ENCODE peak calls at places on chromosomes 13 and 19, in four cellular contexts. One of them, this sample, is unnamed.

GRCh38 chr19:18233224-18233825 is 7.1 kb upstream of the PDE4C start:
- DNase-seq in astrocyte of the spinal cord: no peak
- DNase-seq in PC-3: peak; percentile 69
- DNase-seq in LNCaP clone FGC: no peak
- DNase-seq in this sample: peak; percentile 46

GRCh38 chr19:20365146-20365545 is 198.1 kb downstream of the ZNF486 start:
- DNase-seq in LNCaP clone FGC: no peak
- DNase-seq in astrocyte of the spinal cord: no peak
- DNase-seq in PC-3: no peak
- DNase-seq in this sample: no peak

GRCh38 chr19:30374791-30375650 is 2.8 kb downstream of the ZNF536 start:
- DNase-seq in LNCaP clone FGC: no peak
- DNase-seq in PC-3: no peak
- DNase-seq in astrocyte of the spinal cord: no peak
- DNase-seq in this sample: no peak

GRCh38 chr13:98386632-98387031 is 190.3 kb downstream of the STK24 start:
- DNase-seq in LNCaP clone FGC: no peak
- DNase-seq in PC-3: no peak
- DNase-seq in astrocyte of the spinal cord: no peak
- DNase-seq in this sample: no peak

GRCh38 chr13:24443366-24443765 is 69.2 kb downstream of the PARP4 start:
- DNase-seq in astrocyte of the spinal cord: no peak
- DNase-seq in PC-3: no peak
- DNase-seq in LNCaP clone FGC: no peak
- DNase-seq in this sample: no peak

GRCh38 chr19:53103903-53104203 is 631 bp upstream of the ZNF160 start:
- DNase-seq in PC-3: no peak
- DNase-seq in astrocyte of the spinal cord: no peak
- DNase-seq in LNCaP clone FGC: no peak
- DNase-seq in this sample: no peak

GRCh38 chr13:79874396-79875360 is 393.7 kb downstream of the NDFIP2 start:
- DNase-seq in PC-3: no peak
- DNase-seq in astrocyte of the spinal cord: no peak
- DNase-seq in LNCaP clone FGC: no peak
- DNase-seq in this sample: no peak

GRCh38 chr19:22628401-22628800 is 5.7 kb upstream of the ZNF492 start:
- DNase-seq in LNCaP clone FGC: no peak
- DNase-seq in astrocyte of the spinal cord: no peak
- DNase-seq in PC-3: no peak
- DNase-seq in this sample: no peak

GRCh38 chr19:4640247-4641000 is 1.1 kb downstream of the TNFAIP8L1 start:
- DNase-seq in LNCaP clone FGC: no peak
- DNase-seq in astrocyte of the spinal cord: no peak
- DNase-seq in PC-3: no peak
- DNase-seq in this sample: no peak

GRCh38 chr13:46367622-46368327 is 19.3 kb downstream of the RUBCNL start:
- DNase-seq in astrocyte of the spinal cord: peak; percentile 50
- DNase-seq in PC-3: peak; percentile 13
- DNase-seq in LNCaP clone FGC: no peak
- DNase-seq in this sample: peak; percentile 82

GRCh38 chr13:80458546-80458945 is 117.6 kb upstream of the SPRY2 start:
- DNase-seq in astrocyte of the spinal cord: peak; percentile 72
- DNase-seq in PC-3: no peak
- DNase-seq in LNCaP clone FGC: no peak
- DNase-seq in this sample: peak; percentile 80

GRCh38 chr13:111429064-111429558 is 108.7 kb downstream of the TEX29 start:
- DNase-seq in LNCaP clone FGC: peak; percentile 3
- DNase-seq in astrocyte of the spinal cord: peak; percentile 1
- DNase-seq in PC-3: peak; percentile 47
- DNase-seq in this sample: peak; percentile 12

GRCh38 chr13:72230131-72230530 is 363.1 kb upstream of the DACH1 start:
- DNase-seq in PC-3: no peak
- DNase-seq in astrocyte of the spinal cord: no peak
- DNase-seq in LNCaP clone FGC: no peak
- DNase-seq in this sample: no peak

GRCh38 chr19:49413348-49413747 is 9.9 kb downstream of the PTH2 start:
- DNase-seq in LNCaP clone FGC: no peak
- DNase-seq in PC-3: no peak
- DNase-seq in astrocyte of the spinal cord: no peak
- DNase-seq in this sample: no peak

GRCh38 chr19:46495789-46496099 is at the start of gene PNMA8B:
- DNase-seq in LNCaP clone FGC: no peak
- DNase-seq in astrocyte of the spinal cord: peak; percentile 14
- DNase-seq in PC-3: no peak
- DNase-seq in this sample: peak; percentile 61

GRCh38 chr19:18298601-18299000 is 17.2 kb upstream of the JUND start:
- DNase-seq in PC-3: no peak
- DNase-seq in LNCaP clone FGC: no peak
- DNase-seq in astrocyte of the spinal cord: no peak
- DNase-seq in this sample: no peak

GRCh38 chr19:289651-290538 is 1.3 kb downstream of the PLPP2 start:
- DNase-seq in LNCaP clone FGC: peak; percentile 70
- DNase-seq in PC-3: no peak
- DNase-seq in astrocyte of the spinal cord: peak; percentile 65
- DNase-seq in this sample: peak; percentile 58

GRCh38 chr13:113854238-113855011 is 9.5 kb downstream of the GAS6 start:
- DNase-seq in LNCaP clone FGC: no peak
- DNase-seq in astrocyte of the spinal cord: peak; percentile 79
- DNase-seq in PC-3: no peak
- DNase-seq in this sample: peak; percentile 68

GRCh38 chr19:39194832-39195542 is 1.8 kb upstream of the NCCRP1 start:
- DNase-seq in LNCaP clone FGC: no peak
- DNase-seq in PC-3: peak; percentile 14
- DNase-seq in astrocyte of the spinal cord: no peak
- DNase-seq in this sample: no peak

GRCh38 chr13:93862259-93862658 is 617.2 kb downstream of the DCT start:
- DNase-seq in PC-3: no peak
- DNase-seq in LNCaP clone FGC: no peak
- DNase-seq in astrocyte of the spinal cord: no peak
- DNase-seq in this sample: peak; percentile 32

GRCh38 chr13:55160911-55161310 is 1979.8 kb upstream of the PRR20A start:
- DNase-seq in astrocyte of the spinal cord: no peak
- DNase-seq in PC-3: no peak
- DNase-seq in LNCaP clone FGC: no peak
- DNase-seq in this sample: no peak

GRCh38 chr13:92622905-92623304 is 603.7 kb upstream of the GPC6 start:
- DNase-seq in LNCaP clone FGC: no peak
- DNase-seq in astrocyte of the spinal cord: no peak
- DNase-seq in PC-3: no peak
- DNase-seq in this sample: no peak

GRCh38 chr13:105847532-105848295 is 687.7 kb downstream of the EFNB2 start:
- DNase-seq in PC-3: peak; percentile 50
- DNase-seq in astrocyte of the spinal cord: peak; percentile 44
- DNase-seq in LNCaP clone FGC: peak; percentile 95
- DNase-seq in this sample: peak; percentile 2

GRCh38 chr13:66162470-66162869 is 1067.7 kb downstream of the PCDH9 start:
- DNase-seq in LNCaP clone FGC: no peak
- DNase-seq in astrocyte of the spinal cord: no peak
- DNase-seq in PC-3: no peak
- DNase-seq in this sample: no peak

GRCh38 chr19:3275068-3275582 is 50.7 kb downstream of the CELF5 start:
- DNase-seq in LNCaP clone FGC: no peak
- DNase-seq in astrocyte of the spinal cord: no peak
- DNase-seq in PC-3: peak; percentile 10
- DNase-seq in this sample: no peak

GRCh38 chr19:9323919-9324583 is at the start of gene ZNF559:
- DNase-seq in astrocyte of the spinal cord: peak; percentile 97
- DNase-seq in LNCaP clone FGC: peak; percentile 90
- DNase-seq in PC-3: peak; percentile 96
- DNase-seq in this sample: peak; percentile 98
- TF ChIP-seq CTCF in astrocyte of the spinal cord: peak; percentile 27
- TF ChIP-seq CTCF in LNCaP clone FGC: peak; percentile 9
- TF ChIP-seq CTCF in PC-3: peak; percentile 38
- TF ChIP-seq CTCF in this sample: peak; percentile 31

GRCh38 chr13:100088648-100089601 is at the start of gene PCCA:
- DNase-seq in LNCaP clone FGC: peak; percentile 61
- DNase-seq in PC-3: peak; percentile 86
- DNase-seq in astrocyte of the spinal cord: peak; percentile 93
- DNase-seq in this sample: peak; percentile 90
- TF ChIP-seq CTCF in LNCaP clone FGC: no peak
- TF ChIP-seq CTCF in PC-3: no peak
- TF ChIP-seq CTCF in astrocyte of the spinal cord: no peak
- TF ChIP-seq CTCF in this sample: no peak

DNA sequence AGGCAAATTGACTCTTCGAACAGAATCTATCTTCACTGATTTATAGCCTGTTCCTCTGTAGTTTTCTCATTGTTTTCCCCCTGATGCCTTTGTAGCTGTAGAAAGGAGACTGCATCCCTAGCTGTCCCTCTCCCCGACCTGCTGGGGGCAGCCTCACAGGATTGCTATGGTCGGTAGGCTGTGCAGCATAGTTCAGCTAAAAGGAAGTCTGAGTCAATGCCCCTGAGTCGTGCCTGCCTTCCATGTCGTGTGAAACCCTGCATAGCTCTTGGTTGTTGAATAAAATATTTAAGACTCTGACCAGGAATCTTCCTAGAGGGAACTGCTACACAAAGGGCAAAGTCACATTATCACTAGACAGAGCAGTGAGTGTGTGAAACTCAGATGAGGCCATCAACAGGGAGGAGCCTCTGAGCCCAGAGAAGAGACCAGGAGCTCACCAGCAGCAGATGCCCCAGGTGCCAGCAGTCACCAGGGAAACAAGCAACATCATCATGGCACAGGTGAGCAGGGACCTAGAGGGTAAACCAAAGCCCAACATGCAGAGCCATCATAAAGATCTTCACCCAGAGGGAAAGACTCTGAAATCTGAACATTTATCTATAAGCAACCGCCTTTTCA is 108.4 kb upstream of the NBEA start:
- DNase-seq in astrocyte of the spinal cord: no peak
- DNase-seq in PC-3: peak; percentile 53
- DNase-seq in LNCaP clone FGC: no peak
- DNase-seq in this sample: no peak
- TF ChIP-seq CTCF in astrocyte of the spinal cord: no peak
- TF ChIP-seq CTCF in PC-3: peak; percentile 55
- TF ChIP-seq CTCF in LNCaP clone FGC: no peak
- TF ChIP-seq CTCF in this sample: no peak

GRCh38 chr19:7729211-7729610 is 2.7 kb downstream of the CLEC4G start:
- DNase-seq in LNCaP clone FGC: no peak
- DNase-seq in PC-3: no peak
- DNase-seq in astrocyte of the spinal cord: no peak
- DNase-seq in this sample: no peak
- TF ChIP-seq CTCF in LNCaP clone FGC: no peak
- TF ChIP-seq CTCF in PC-3: no peak
- TF ChIP-seq CTCF in astrocyte of the spinal cord: no peak
- TF ChIP-seq CTCF in this sample: no peak

GRCh38 chr19:5934002-5934401 is 19.9 kb downstream of the CAPS start:
- DNase-seq in LNCaP clone FGC: no peak
- DNase-seq in astrocyte of the spinal cord: no peak
- DNase-seq in PC-3: no peak
- DNase-seq in this sample: no peak

GRCh38 chr19:5934779-5935472 is 20.9 kb downstream of the CAPS start:
- DNase-seq in astrocyte of the spinal cord: peak; percentile 50
- DNase-seq in LNCaP clone FGC: no peak
- DNase-seq in PC-3: no peak
- DNase-seq in this sample: peak; percentile 80

GRCh38 chr19:5936308-5936980 is 22.4 kb downstream of the CAPS start:
- DNase-seq in PC-3: no peak
- DNase-seq in astrocyte of the spinal cord: no peak
- DNase-seq in LNCaP clone FGC: no peak
- DNase-seq in this sample: no peak

GRCh38 chr19:5937550-5937949 is 23.5 kb downstream of the CAPS start:
- DNase-seq in PC-3: no peak
- DNase-seq in LNCaP clone FGC: no peak
- DNase-seq in astrocyte of the spinal cord: no peak
- DNase-seq in this sample: no peak

GRCh38 chr19:5935473-5936307 is 21.6 kb downstream of the CAPS start:
- DNase-seq in PC-3: no peak
- DNase-seq in astrocyte of the spinal cord: no peak
- DNase-seq in LNCaP clone FGC: no peak
- DNase-seq in this sample: no peak
- TF ChIP-seq CTCF in PC-3: no peak
- TF ChIP-seq CTCF in astrocyte of the spinal cord: no peak
- TF ChIP-seq CTCF in LNCaP clone FGC: no peak
- TF ChIP-seq CTCF in this sample: no peak

DNA sequence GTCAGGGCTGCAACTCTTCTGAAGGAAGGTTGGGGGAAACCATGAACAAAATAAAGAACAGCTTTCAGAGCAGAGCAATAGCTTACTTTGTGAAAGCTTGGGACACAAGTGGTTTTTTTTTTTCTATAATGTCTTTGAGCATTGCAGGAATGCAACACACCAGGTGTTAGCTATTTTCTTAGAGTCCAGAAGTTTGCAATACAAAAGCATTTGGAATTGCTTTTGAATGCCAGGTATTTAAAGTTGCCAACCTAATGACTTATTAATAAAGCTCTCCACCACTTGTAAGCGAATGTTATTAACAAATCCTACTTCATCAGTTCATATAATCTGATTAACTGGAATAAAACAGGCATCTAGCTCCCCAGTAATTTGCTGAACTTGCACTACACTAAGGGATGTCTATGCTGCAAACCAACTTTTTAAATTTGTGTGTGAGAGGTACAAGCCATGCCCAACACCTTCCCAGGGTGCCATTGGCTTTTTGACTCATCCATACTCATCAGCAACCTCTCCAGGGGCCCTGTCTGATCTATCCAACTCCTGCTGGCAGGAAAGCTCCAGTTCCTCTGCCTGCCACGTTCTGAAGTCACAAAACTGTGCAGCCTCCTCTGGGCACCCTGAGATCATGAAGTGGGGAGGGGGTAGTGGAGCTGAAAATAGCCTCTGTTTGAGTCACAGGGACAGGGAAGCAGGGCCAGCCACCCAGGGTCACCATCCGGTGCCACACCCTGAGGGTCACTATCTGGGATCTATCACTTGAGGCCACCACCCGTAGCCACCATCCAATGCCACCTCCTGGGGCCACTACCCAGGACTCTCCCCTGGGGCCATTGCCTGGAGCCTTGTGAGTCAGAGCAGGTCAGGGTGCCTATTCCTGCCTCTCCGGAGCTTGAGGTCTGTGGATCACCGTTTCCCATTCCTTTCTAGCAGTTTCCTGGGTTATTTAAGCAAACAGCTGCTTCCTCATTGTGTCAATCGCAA is 172.3 kb downstream of the NUFIP1 start:
- DNase-seq in PC-3: peak; percentile 82
- DNase-seq in astrocyte of the spinal cord: peak; percentile 49
- DNase-seq in LNCaP clone FGC: no peak
- DNase-seq in this sample: peak; percentile 68
- TF ChIP-seq CTCF in PC-3: no peak
- TF ChIP-seq CTCF in astrocyte of the spinal cord: no peak
- TF ChIP-seq CTCF in LNCaP clone FGC: no peak
- TF ChIP-seq CTCF in this sample: no peak

DNA sequence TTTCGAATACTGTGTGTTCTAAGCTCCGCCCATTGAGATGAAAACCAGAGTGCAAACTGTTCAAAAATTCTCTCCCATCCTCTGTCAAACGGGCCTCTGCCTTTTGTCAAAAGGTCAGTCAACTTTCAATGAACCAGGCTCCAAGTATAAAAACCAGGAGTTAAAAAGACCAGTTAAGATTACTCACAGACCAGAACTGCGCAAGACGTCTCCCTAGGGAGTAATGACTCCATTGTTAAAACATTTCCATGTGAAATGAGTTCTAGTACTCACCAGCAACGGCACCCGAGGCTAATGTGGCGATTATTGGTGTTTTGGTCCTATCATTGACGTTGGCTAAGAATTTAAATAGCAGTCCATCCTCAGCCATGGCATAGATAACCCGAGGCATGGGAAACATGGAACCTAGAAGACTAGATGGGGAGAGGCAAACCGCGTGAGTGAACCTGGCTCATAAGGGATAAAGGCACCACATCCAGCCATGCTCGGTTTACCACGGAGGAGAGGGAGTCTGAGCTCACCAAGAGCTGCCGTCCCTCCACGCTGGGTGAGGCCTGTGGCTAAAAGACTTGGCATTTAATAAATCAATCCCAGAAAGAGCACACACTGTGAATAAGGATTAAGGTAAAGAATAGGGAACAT is 73.3 kb downstream of the SLC7A1 start:
- DNase-seq in PC-3: no peak
- DNase-seq in astrocyte of the spinal cord: peak; percentile 96
- DNase-seq in LNCaP clone FGC: no peak
- DNase-seq in this sample: peak; percentile 99
- TF ChIP-seq CTCF in PC-3: no peak
- TF ChIP-seq CTCF in astrocyte of the spinal cord: no peak
- TF ChIP-seq CTCF in LNCaP clone FGC: no peak
- TF ChIP-seq CTCF in this sample: no peak